ENCODE peak calls at places on chromosomes 13 and 19, in five cellular contexts. One of them, this sample, is unnamed.

GRCh38 chr13:98937911-98938381 is 39.9 kb downstream of the DOCK9 start:
- DNase-seq in IMR-90: peak
- DNase-seq in neuronal stem cell: no peak
- DNase-seq in mesendoderm: peak
- DNase-seq in H1: peak
- DNase-seq in this sample: no peak

GRCh38 chr13:73731564-73731963 is 402.6 kb downstream of the KLF12 start:
- DNase-seq in H1: no peak
- DNase-seq in neuronal stem cell: no peak
- DNase-seq in mesendoderm: peak
- DNase-seq in IMR-90: no peak
- DNase-seq in this sample: no peak

GRCh38 chr13:64791373-64791772 is 2438.8 kb downstream of the PCDH9 start:
- DNase-seq in H1: no peak
- DNase-seq in neuronal stem cell: no peak
- DNase-seq in IMR-90: no peak
- DNase-seq in mesendoderm: no peak
- DNase-seq in this sample: no peak

GRCh38 chr13:99995503-99996176 is 14.1 kb downstream of the ZIC2 start:
- DNase-seq in neuronal stem cell: peak
- DNase-seq in H1: no peak
- DNase-seq in IMR-90: no peak
- DNase-seq in mesendoderm: peak
- DNase-seq in this sample: peak

GRCh38 chr19:2540646-2541454 is 64.9 kb downstream of the GADD45B start:
- DNase-seq in neuronal stem cell: peak
- DNase-seq in IMR-90: peak
- DNase-seq in mesendoderm: peak
- DNase-seq in H1: peak
- DNase-seq in this sample: peak

GRCh38 chr13:19726611-19727010 is 56.1 kb downstream of the PSPC1 start:
- DNase-seq in H1: no peak
- DNase-seq in neuronal stem cell: no peak
- DNase-seq in IMR-90: no peak
- DNase-seq in mesendoderm: no peak
- DNase-seq in this sample: no peak

GRCh38 chr19:19746286-19747213 is 13.6 kb upstream of the ZNF14 start:
- DNase-seq in mesendoderm: peak
- DNase-seq in H1: no peak
- DNase-seq in IMR-90: no peak
- DNase-seq in neuronal stem cell: no peak
- DNase-seq in this sample: no peak

GRCh38 chr13:48304132-48304876 is 753 bp downstream of the RB1 start:
- DNase-seq in neuronal stem cell: peak
- DNase-seq in H1: no peak
- DNase-seq in mesendoderm: no peak
- DNase-seq in IMR-90: peak
- DNase-seq in this sample: peak

GRCh38 chr19:46076951-46077814 is 36.4 kb upstream of the IGFL4 start:
- DNase-seq in H1: peak
- DNase-seq in neuronal stem cell: peak
- DNase-seq in IMR-90: peak
- DNase-seq in mesendoderm: peak
- DNase-seq in this sample: peak

GRCh38 chr19:48713041-48713863 is 6.3 kb downstream of the MAMSTR start:
- DNase-seq in H1: no peak
- DNase-seq in IMR-90: peak
- DNase-seq in mesendoderm: peak
- DNase-seq in neuronal stem cell: no peak
- DNase-seq in this sample: peak

GRCh38 chr19:45637890-45638667 is 1.1 kb downstream of the EML2 start:
- DNase-seq in H1: no peak
- DNase-seq in IMR-90: peak
- DNase-seq in neuronal stem cell: no peak
- DNase-seq in mesendoderm: peak
- DNase-seq in this sample: peak

GRCh38 chr13:46377554-46377953 is 9.5 kb downstream of the RUBCNL start:
- DNase-seq in mesendoderm: no peak
- DNase-seq in H1: no peak
- DNase-seq in IMR-90: no peak
- DNase-seq in neuronal stem cell: no peak
- DNase-seq in this sample: no peak

GRCh38 chr13:32212420-32212819 is 102.7 kb downstream of the ZAR1L start:
- DNase-seq in IMR-90: peak
- DNase-seq in mesendoderm: no peak
- DNase-seq in neuronal stem cell: no peak
- DNase-seq in H1: no peak
- DNase-seq in this sample: peak

GRCh38 chr19:19406878-19407639 is 1.6 kb downstream of the GATAD2A start:
- DNase-seq in IMR-90: peak
- DNase-seq in neuronal stem cell: no peak
- DNase-seq in mesendoderm: no peak
- DNase-seq in H1: no peak
- DNase-seq in this sample: peak

GRCh38 chr13:72890546-72890945 is 108.6 kb downstream of the PIBF1 start:
- DNase-seq in neuronal stem cell: no peak
- DNase-seq in mesendoderm: no peak
- DNase-seq in H1: no peak
- DNase-seq in IMR-90: no peak
- DNase-seq in this sample: no peak

GRCh38 chr13:29591310-29591709 is 4.2 kb downstream of the SLC7A1 start:
- DNase-seq in H1: no peak
- DNase-seq in mesendoderm: no peak
- DNase-seq in neuronal stem cell: no peak
- DNase-seq in IMR-90: peak
- DNase-seq in this sample: peak

GRCh38 chr13:96636310-96636709 is 358.0 kb downstream of the OXGR1 start:
- DNase-seq in neuronal stem cell: no peak
- DNase-seq in mesendoderm: no peak
- DNase-seq in IMR-90: no peak
- DNase-seq in H1: no peak
- DNase-seq in this sample: no peak

GRCh38 chr19:43784981-43785808 is 4.4 kb upstream of the KCNN4 start:
- DNase-seq in neuronal stem cell: peak
- DNase-seq in H1: no peak
- DNase-seq in IMR-90: peak
- DNase-seq in mesendoderm: peak
- DNase-seq in this sample: peak

GRCh38 chr13:45879666-45880065 is 28.1 kb upstream of the SIAH3 start:
- DNase-seq in IMR-90: no peak
- DNase-seq in neuronal stem cell: no peak
- DNase-seq in mesendoderm: peak
- DNase-seq in H1: no peak
- DNase-seq in this sample: peak

GRCh38 chr19:44710483-44710882 is 11.5 kb downstream of the CEACAM16 start:
- DNase-seq in neuronal stem cell: no peak
- DNase-seq in IMR-90: no peak
- DNase-seq in mesendoderm: no peak
- DNase-seq in H1: no peak
- DNase-seq in this sample: no peak

GRCh38 chr13:75935805-75936204 is 299.7 kb downstream of the LMO7 start:
- DNase-seq in mesendoderm: peak
- DNase-seq in neuronal stem cell: no peak
- DNase-seq in IMR-90: no peak
- DNase-seq in H1: peak
- DNase-seq in this sample: no peak

GRCh38 chr19:18846862-18847515 is 15.2 kb downstream of the UPF1 start:
- DNase-seq in neuronal stem cell: peak
- DNase-seq in mesendoderm: peak
- DNase-seq in H1: no peak
- DNase-seq in IMR-90: peak
- DNase-seq in this sample: peak

GRCh38 chr13:50128406-50129048 is 113.3 kb downstream of the KCNRG start:
- DNase-seq in H1: no peak
- DNase-seq in IMR-90: no peak
- DNase-seq in mesendoderm: peak
- DNase-seq in neuronal stem cell: peak
- DNase-seq in this sample: no peak

DNA sequence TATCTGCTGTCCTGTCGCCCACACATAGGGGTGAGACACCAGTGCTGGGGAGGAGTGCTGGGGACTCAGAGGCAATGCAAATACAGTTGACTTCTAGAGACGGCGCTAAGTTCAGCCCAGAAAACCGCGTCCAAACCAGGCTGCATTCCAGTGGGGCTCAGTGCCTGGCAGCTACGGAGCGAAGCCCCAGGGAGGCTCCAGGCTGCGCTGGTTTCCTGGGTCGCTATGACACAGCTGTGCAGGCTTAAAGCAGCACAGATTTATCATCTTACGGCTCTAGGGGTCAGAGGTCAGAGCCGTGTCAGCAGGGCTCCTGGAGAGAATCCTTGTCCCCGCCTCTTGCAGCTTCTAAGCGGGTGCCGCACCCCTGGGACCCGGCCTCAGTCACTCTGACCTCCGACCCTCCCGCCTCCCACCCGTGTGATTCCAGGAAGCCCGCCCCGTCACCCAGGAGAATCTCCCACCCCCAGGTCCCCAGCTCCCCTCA is 61.6 kb downstream of the ANKRD10 start:
- DNase-seq in H1: no peak
- DNase-seq in IMR-90: no peak
- DNase-seq in neuronal stem cell: no peak
- DNase-seq in mesendoderm: no peak
- DNase-seq in this sample: no peak
- H3K4me3 ChIP-seq in H1: no peak
- H3K4me3 ChIP-seq in IMR-90: no peak
- H3K4me3 ChIP-seq in neuronal stem cell: no peak
- H3K4me3 ChIP-seq in mesendoderm: no peak
- H3K4me3 ChIP-seq in this sample: no peak

GRCh38 chr19:4302238-4302630 is at the start of gene TMIGD2:
- DNase-seq in mesendoderm: no peak
- DNase-seq in IMR-90: no peak
- DNase-seq in neuronal stem cell: no peak
- DNase-seq in H1: no peak
- DNase-seq in this sample: no peak
- H2BK5ac ChIP-seq in mesendoderm: no peak
- H2BK5ac ChIP-seq in IMR-90: no peak
- H2BK5ac ChIP-seq in neuronal stem cell: no peak
- H2BK5ac ChIP-seq in H1: no peak
- H2BK5ac ChIP-seq in this sample: no peak

DNA sequence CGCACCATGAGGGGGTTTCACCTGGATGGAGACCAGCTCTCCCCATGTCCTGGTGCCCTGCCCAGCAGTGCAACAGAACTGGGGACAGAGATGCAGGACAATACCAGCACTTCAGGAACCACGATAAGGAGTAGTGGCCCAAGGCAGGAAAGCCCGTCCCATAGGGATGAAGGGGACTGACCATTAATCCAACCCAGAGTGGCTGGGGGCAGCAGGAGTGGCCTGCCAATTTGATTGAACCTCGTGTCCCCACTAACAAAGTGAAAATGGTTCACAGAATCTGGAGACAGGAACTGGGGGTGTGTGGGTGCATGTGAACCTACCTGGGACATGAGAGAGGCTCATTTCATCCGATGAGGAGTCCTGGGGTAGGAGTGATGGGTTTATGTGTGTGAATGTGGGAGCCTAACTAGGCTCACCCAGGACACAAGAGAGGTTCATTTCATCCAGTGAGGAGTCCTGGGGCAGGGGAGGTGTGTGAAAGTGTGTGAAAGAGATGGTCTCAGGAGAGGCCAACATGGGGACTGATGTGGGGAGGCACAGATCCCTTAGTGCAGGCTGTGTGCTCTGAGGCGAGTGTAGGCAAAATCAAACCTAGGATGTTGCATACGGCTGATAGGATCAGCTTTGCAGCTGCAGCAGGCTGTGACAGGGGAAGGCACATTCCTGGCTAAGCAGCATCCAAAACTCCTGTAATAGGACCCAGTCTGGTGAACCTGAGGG is 98.2 kb downstream of the ZNF429 start:
- DNase-seq in mesendoderm: peak
- DNase-seq in neuronal stem cell: no peak
- DNase-seq in IMR-90: no peak
- DNase-seq in H1: no peak
- DNase-seq in this sample: no peak
- H3K18ac ChIP-seq in mesendoderm: no peak
- H3K18ac ChIP-seq in neuronal stem cell: peak
- H3K18ac ChIP-seq in IMR-90: no peak
- H3K18ac ChIP-seq in H1: peak
- H3K18ac ChIP-seq in this sample: no peak

DNA sequence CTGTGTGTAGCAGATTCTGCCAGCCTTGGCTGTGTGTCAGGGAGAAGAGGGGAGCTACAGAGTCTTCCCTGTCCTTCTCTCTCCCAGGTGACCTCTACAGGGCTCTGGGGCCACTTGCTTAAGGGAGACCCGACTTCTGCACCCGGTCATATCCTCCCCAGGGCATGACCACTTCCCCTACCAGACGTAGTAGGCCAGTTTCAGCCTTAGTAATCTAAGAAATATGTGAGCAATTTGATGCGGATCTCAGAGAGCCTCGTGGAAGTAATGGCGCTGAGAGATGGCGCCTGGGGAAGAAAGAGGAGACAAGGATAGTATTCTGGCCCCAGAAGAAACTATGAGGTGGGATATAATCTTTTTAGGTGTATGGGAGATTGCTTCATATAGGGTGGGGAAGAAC is 41.9 kb downstream of the NFIX start:
- DNase-seq in H1: no peak
- DNase-seq in mesendoderm: peak
- DNase-seq in neuronal stem cell: no peak
- DNase-seq in IMR-90: peak
- DNase-seq in this sample: peak
- H3K4me3 ChIP-seq in H1: no peak
- H3K4me3 ChIP-seq in mesendoderm: no peak
- H3K4me3 ChIP-seq in neuronal stem cell: no peak
- H3K4me3 ChIP-seq in IMR-90: no peak
- H3K4me3 ChIP-seq in this sample: peak

GRCh38 chr19:37513397-37513796 is 6.7 kb downstream of the ZNF793 start:
- DNase-seq in mesendoderm: no peak
- DNase-seq in IMR-90: no peak
- DNase-seq in neuronal stem cell: no peak
- DNase-seq in H1: no peak
- DNase-seq in this sample: no peak

GRCh38 chr19:37507167-37507464 is 377 bp downstream of the ZNF793 start:
- DNase-seq in mesendoderm: no peak
- DNase-seq in IMR-90: no peak
- DNase-seq in neuronal stem cell: no peak
- DNase-seq in H1: no peak
- DNase-seq in this sample: no peak

GRCh38 chr19:37511821-37512220 is 5.1 kb downstream of the ZNF793 start:
- DNase-seq in IMR-90: no peak
- DNase-seq in neuronal stem cell: no peak
- DNase-seq in H1: no peak
- DNase-seq in mesendoderm: no peak
- DNase-seq in this sample: no peak

GRCh38 chr19:37506387-37507166 is at the start of gene ZNF793:
- DNase-seq in H1: peak
- DNase-seq in IMR-90: peak
- DNase-seq in mesendoderm: peak
- DNase-seq in neuronal stem cell: peak
- DNase-seq in this sample: peak

GRCh38 chr19:37511186-37511585 is 4.4 kb downstream of the ZNF793 start:
- DNase-seq in IMR-90: no peak
- DNase-seq in mesendoderm: no peak
- DNase-seq in H1: no peak
- DNase-seq in neuronal stem cell: no peak
- DNase-seq in this sample: no peak
- H2BK5ac ChIP-seq in IMR-90: no peak
- H2BK5ac ChIP-seq in mesendoderm: no peak
- H2BK5ac ChIP-seq in H1: no peak
- H2BK5ac ChIP-seq in neuronal stem cell: no peak
- H2BK5ac ChIP-seq in this sample: no peak